ENCODE peak calls at places on chromosomes 1 and 21, in eight cellular contexts. Y, T, E, B, S, H, V and U are unnamed samples. For H3K4me1, the result is how much of the 10 kb centered on the place peaks cover.

GRCh38 chr1:225875044-225875822 is 6.9 kb downstream of the TMEM63A start:
- ATAC-seq in Y (no peak), T (no peak), E (peak), B (no peak), S (peak), H (no peak), V (no peak), U (no peak)

GRCh38 chr1:214362188-214362882 is 81.4 kb downstream of the SMYD2 start:
- ATAC-seq in Y (no peak), T (no peak), E (no peak), B (peak), S (no peak), H (no peak), V (no peak), U (no peak)

GRCh38 chr1:42817440-42817767 is 207 bp upstream of the SVBP start:
- ATAC-seq in Y (no peak), T (no peak), E (no peak), B (no peak), S (no peak), H (no peak), V (no peak), U (no peak)

GRCh38 chr1:193558491-193559028 is 372.1 kb upstream of the B3GALT2 start:
- ATAC-seq in Y (no peak), T (no peak), E (peak), B (no peak), S (peak), H (no peak), V (no peak), U (peak)

GRCh38 chr1:51679435-51679834 is 62.5 kb downstream of the OSBPL9 start:
- ATAC-seq in Y (no peak), T (peak), E (no peak), B (no peak), S (no peak), H (no peak), V (no peak), U (no peak)

GRCh38 chr1:176604461-176604860 is 141.5 kb downstream of the PAPPA2 start:
- ATAC-seq in Y (no peak), T (no peak), E (no peak), B (no peak), S (no peak), H (no peak), V (no peak), U (no peak)

GRCh38 chr1:115771847-115772457 is 3.4 kb upstream of the CASQ2 start:
- ATAC-seq in Y (peak), T (peak), E (peak), B (peak), S (peak), H (peak), V (peak), U (peak)

GRCh38 chr1:87318056-87318650 is 10.5 kb upstream of the LMO4 start:
- ATAC-seq in Y (no peak), T (peak), E (no peak), B (no peak), S (no peak), H (no peak), V (no peak), U (no peak)

GRCh38 chr1:41135196-41135947 is 106.7 kb downstream of the SCMH1 start:
- ATAC-seq in Y (no peak), T (no peak), E (no peak), B (no peak), S (no peak), H (no peak), V (no peak), U (no peak)

GRCh38 chr1:159686599-159687299 is 27.6 kb downstream of the CRP start:
- ATAC-seq in Y (no peak), T (no peak), E (no peak), B (no peak), S (no peak), H (no peak), V (no peak), U (no peak)

GRCh38 chr1:109793486-109794318 is 30.0 kb upstream of the EPS8L3 start:
- ATAC-seq in Y (no peak), T (no peak), E (no peak), B (peak), S (no peak), H (no peak), V (peak), U (peak)

GRCh38 chr1:156004843-156005593 is 15.7 kb downstream of the SSR2 start:
- ATAC-seq in Y (peak), T (peak), E (no peak), B (no peak), S (peak), H (no peak), V (peak), U (peak)

GRCh38 chr1:46364612-46365011 is 24.0 kb downstream of the NSUN4 start:
- ATAC-seq in Y (no peak), T (no peak), E (no peak), B (no peak), S (no peak), H (no peak), V (no peak), U (no peak)

GRCh38 chr1:939511-940107 is 15.9 kb downstream of the SAMD11 start:
- ATAC-seq in Y (peak), T (no peak), E (no peak), B (no peak), S (no peak), H (no peak), V (no peak), U (no peak)
- TF ChIP-seq POLR2AphosphoS5 in Y (no peak), T (no peak), E (no peak), B (no peak), S (no peak), H (no peak), V (no peak), U (no peak)

GRCh38 chr1:207858806-207859205 is 52.1 kb downstream of the CD34 start:
- ATAC-seq in Y (peak), T (no peak), E (no peak), B (no peak), S (no peak), H (no peak), V (no peak), U (no peak)

GRCh38 chr1:207862241-207862787 is 48.6 kb downstream of the CD34 start:
- ATAC-seq in Y (no peak), T (no peak), E (no peak), B (no peak), S (no peak), H (no peak), V (no peak), U (no peak)

GRCh38 chr1:207860531-207860930 is 50.4 kb downstream of the CD34 start:
- ATAC-seq in Y (no peak), T (no peak), E (no peak), B (no peak), S (no peak), H (no peak), V (no peak), U (no peak)

GRCh38 chr1:207863893-207864535 is 46.9 kb downstream of the CD34 start:
- ATAC-seq in Y (no peak), T (peak), E (no peak), B (peak), S (no peak), H (no peak), V (no peak), U (no peak)

DNA sequence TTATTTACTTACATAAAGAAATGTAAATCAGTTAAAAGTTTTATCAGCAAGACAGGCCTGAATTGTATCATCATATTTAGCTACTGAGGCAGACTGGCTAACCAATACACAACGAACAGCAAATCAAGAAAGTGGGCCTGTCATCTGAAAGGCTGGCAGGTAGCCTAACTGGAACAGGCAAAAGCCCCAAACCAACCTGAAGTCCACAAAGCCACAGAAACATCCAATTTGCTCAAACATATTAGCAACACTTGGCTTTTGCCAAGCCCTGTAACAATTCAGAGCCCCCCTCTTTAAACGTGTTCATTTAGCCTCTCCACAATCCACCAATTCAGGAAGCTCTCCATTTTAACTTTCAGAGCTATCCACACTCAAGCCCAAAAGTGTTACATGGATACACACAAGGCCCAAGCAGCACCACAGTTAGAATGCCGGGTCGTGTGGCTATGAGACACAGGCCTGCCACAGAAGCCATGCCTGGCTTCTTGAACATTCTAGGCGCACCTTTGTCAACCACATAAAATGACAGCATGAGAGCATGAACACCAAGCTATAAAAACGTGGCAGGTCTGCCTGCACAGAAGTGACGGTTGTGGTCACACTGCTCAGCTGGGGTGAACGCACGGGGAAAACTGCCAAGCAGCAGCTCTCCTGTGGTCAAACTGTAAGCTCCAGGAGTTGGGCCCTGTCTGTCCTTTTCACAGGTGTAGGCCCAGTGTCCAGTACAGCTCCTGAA is 49.3 kb downstream of the CD34 start:
- ATAC-seq in Y (no peak), T (peak), E (no peak), B (peak), S (no peak), H (no peak), V (no peak), U (no peak)
- H3K4me1 ChIP-seq in Y (under half), T (under half), E (under half), B (under half), S (half or more), H (under half), V (under half), U (under half)

DNA sequence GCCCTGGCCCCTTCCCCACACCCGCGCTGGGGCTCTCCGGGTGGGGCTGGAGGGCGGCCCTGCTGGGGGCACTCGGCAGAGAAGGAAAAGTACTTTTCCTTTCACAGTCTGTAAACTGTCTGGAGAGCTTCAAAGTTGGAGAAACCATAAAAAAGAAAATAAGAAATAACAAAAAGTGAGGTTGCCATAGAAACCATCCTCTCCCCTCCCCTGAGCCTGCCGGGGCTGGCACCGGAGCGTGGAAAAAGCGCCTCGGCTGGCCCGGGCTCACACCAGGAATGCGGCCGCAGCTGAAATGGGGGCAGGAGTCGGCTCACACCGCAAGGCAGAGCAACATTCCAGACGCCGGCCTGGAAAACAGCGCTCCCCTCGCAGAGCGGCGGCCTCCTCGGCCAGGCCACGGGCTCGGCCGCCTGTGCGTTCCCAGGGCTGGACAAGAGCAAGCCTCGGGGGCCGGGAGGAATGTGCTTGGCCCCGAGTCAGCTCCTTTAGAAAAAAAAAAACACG is 69.2 kb downstream of the MORN1 start:
- ATAC-seq in Y (peak), T (no peak), E (no peak), B (no peak), S (peak), H (peak), V (no peak), U (peak)
- TF ChIP-seq POLR2AphosphoS5 in Y (no peak), T (no peak), E (no peak), B (no peak), S (no peak), H (no peak), V (no peak), U (peak)

GRCh38 chr1:54885237-54885679 is 1.7 kb downstream of the DHCR24 start:
- ATAC-seq in Y (no peak), T (no peak), E (no peak), B (no peak), S (no peak), H (no peak), V (no peak), U (no peak)
- H3K4me1 ChIP-seq in Y (half or more), T (under half), E (under half), B (under half), S (under half), H (under half), V (under half), U (under half)

GRCh38 chr21:37072988-37073416 is at the start of the genes PIGP and TTC3:
- ATAC-seq in Y (peak), T (peak), E (peak), B (peak), S (peak), H (peak), V (peak), U (peak)
- TF ChIP-seq POLR2AphosphoS5 in Y (peak), T (peak), E (peak), B (peak), S (peak), H (no peak), V (peak), U (peak)